ENCODE peak calls at places on chromosome 21, in nine cellular contexts. One of them, this sample, is unnamed.

GRCh38 chr21:28639742-28640141 is 352.9 kb downstream of the LTN1 start:
- DNase-seq in skeletal muscle cell: peak; percentile 45
- DNase-seq in amniotic stem cell: no peak
- DNase-seq in endodermal cell: no peak
- DNase-seq in RWPE1: no peak
- DNase-seq in NAMALWA: no peak
- DNase-seq in hypothalamus: no peak
- DNase-seq in CD8-positive, alpha-beta memory T cell: no peak
- DNase-seq in dorsolateral prefrontal cortex: no peak
- DNase-seq in this sample: no peak

GRCh38 chr21:17491716-17492414 is 21.0 kb upstream of the CXADR start:
- DNase-seq in skeletal muscle cell: peak; percentile 98
- DNase-seq in amniotic stem cell: peak; percentile 81
- DNase-seq in endodermal cell: no peak
- DNase-seq in RWPE1: peak; percentile 76
- DNase-seq in NAMALWA: no peak
- DNase-seq in hypothalamus: no peak
- DNase-seq in CD8-positive, alpha-beta memory T cell: no peak
- DNase-seq in dorsolateral prefrontal cortex: no peak
- DNase-seq in this sample: no peak

GRCh38 chr21:46111857-46112730 is 14.2 kb downstream of the COL6A2 start:
- DNase-seq in skeletal muscle cell: no peak
- DNase-seq in amniotic stem cell: no peak
- DNase-seq in endodermal cell: no peak
- DNase-seq in RWPE1: no peak
- DNase-seq in NAMALWA: no peak
- DNase-seq in hypothalamus: no peak
- DNase-seq in CD8-positive, alpha-beta memory T cell: no peak
- DNase-seq in dorsolateral prefrontal cortex: no peak
- DNase-seq in this sample: peak; percentile 1

GRCh38 chr21:34054259-34054658 is 19.1 kb upstream of the MRPS6 start:
- DNase-seq in skeletal muscle cell: no peak
- DNase-seq in amniotic stem cell: no peak
- DNase-seq in endodermal cell: no peak
- DNase-seq in RWPE1: no peak
- DNase-seq in NAMALWA: no peak
- DNase-seq in hypothalamus: no peak
- DNase-seq in CD8-positive, alpha-beta memory T cell: no peak
- DNase-seq in dorsolateral prefrontal cortex: no peak
- DNase-seq in this sample: no peak

GRCh38 chr21:33112151-33112550 is 42.2 kb downstream of the OLIG1 start:
- DNase-seq in skeletal muscle cell: no peak
- DNase-seq in amniotic stem cell: no peak
- DNase-seq in endodermal cell: no peak
- DNase-seq in RWPE1: no peak
- DNase-seq in NAMALWA: no peak
- DNase-seq in hypothalamus: no peak
- DNase-seq in CD8-positive, alpha-beta memory T cell: no peak
- DNase-seq in dorsolateral prefrontal cortex: no peak
- DNase-seq in this sample: no peak

GRCh38 chr21:43287974-43288755 is 119.4 kb downstream of the CRYAA start:
- DNase-seq in skeletal muscle cell: no peak
- DNase-seq in amniotic stem cell: no peak
- DNase-seq in endodermal cell: no peak
- DNase-seq in RWPE1: no peak
- DNase-seq in NAMALWA: peak; percentile 28
- DNase-seq in hypothalamus: no peak
- DNase-seq in CD8-positive, alpha-beta memory T cell: no peak
- DNase-seq in dorsolateral prefrontal cortex: no peak
- DNase-seq in this sample: peak; percentile 47

GRCh38 chr21:44958471-44959191 is 18.8 kb downstream of the SLX9 start:
- DNase-seq in skeletal muscle cell: no peak
- DNase-seq in amniotic stem cell: no peak
- DNase-seq in endodermal cell: no peak
- DNase-seq in RWPE1: no peak
- DNase-seq in NAMALWA: no peak
- DNase-seq in hypothalamus: no peak
- DNase-seq in CD8-positive, alpha-beta memory T cell: no peak
- DNase-seq in dorsolateral prefrontal cortex: no peak
- DNase-seq in this sample: peak; percentile 47

GRCh38 chr21:44313451-44313850 is 13.6 kb downstream of the PFKL start:
- DNase-seq in skeletal muscle cell: no peak
- DNase-seq in amniotic stem cell: no peak
- DNase-seq in endodermal cell: no peak
- DNase-seq in RWPE1: no peak
- DNase-seq in NAMALWA: no peak
- DNase-seq in hypothalamus: no peak
- DNase-seq in CD8-positive, alpha-beta memory T cell: no peak
- DNase-seq in dorsolateral prefrontal cortex: no peak
- DNase-seq in this sample: no peak

GRCh38 chr21:42401164-42401563 is 2.5 kb upstream of the UBASH3A start:
- DNase-seq in skeletal muscle cell: no peak
- DNase-seq in amniotic stem cell: no peak
- DNase-seq in endodermal cell: no peak
- DNase-seq in RWPE1: no peak
- DNase-seq in NAMALWA: no peak
- DNase-seq in hypothalamus: no peak
- DNase-seq in CD8-positive, alpha-beta memory T cell: no peak
- DNase-seq in dorsolateral prefrontal cortex: no peak
- DNase-seq in this sample: no peak

GRCh38 chr21:31298618-31299269 is 45.3 kb downstream of the TIAM1 start:
- DNase-seq in skeletal muscle cell: no peak
- DNase-seq in amniotic stem cell: no peak
- DNase-seq in endodermal cell: no peak
- DNase-seq in RWPE1: no peak
- DNase-seq in NAMALWA: no peak
- DNase-seq in hypothalamus: no peak
- DNase-seq in CD8-positive, alpha-beta memory T cell: no peak
- DNase-seq in dorsolateral prefrontal cortex: no peak
- DNase-seq in this sample: no peak

GRCh38 chr21:35139382-35139715 is 90.2 kb upstream of the RUNX1 start:
- DNase-seq in skeletal muscle cell: no peak
- DNase-seq in amniotic stem cell: no peak
- DNase-seq in endodermal cell: no peak
- DNase-seq in RWPE1: no peak
- DNase-seq in NAMALWA: peak; percentile 6
- DNase-seq in hypothalamus: no peak
- DNase-seq in CD8-positive, alpha-beta memory T cell: no peak
- DNase-seq in dorsolateral prefrontal cortex: no peak
- DNase-seq in this sample: no peak

GRCh38 chr21:32468567-32469175 is 56.2 kb downstream of the EVA1C start:
- DNase-seq in skeletal muscle cell: no peak
- DNase-seq in amniotic stem cell: no peak
- DNase-seq in endodermal cell: no peak
- DNase-seq in RWPE1: no peak
- DNase-seq in NAMALWA: no peak
- DNase-seq in hypothalamus: no peak
- DNase-seq in CD8-positive, alpha-beta memory T cell: no peak
- DNase-seq in dorsolateral prefrontal cortex: no peak
- DNase-seq in this sample: no peak

GRCh38 chr21:32515869-32516268 is 69.5 kb downstream of the TCP10L start:
- DNase-seq in skeletal muscle cell: no peak
- DNase-seq in amniotic stem cell: no peak
- DNase-seq in endodermal cell: no peak
- DNase-seq in RWPE1: no peak
- DNase-seq in NAMALWA: no peak
- DNase-seq in hypothalamus: no peak
- DNase-seq in CD8-positive, alpha-beta memory T cell: no peak
- DNase-seq in dorsolateral prefrontal cortex: no peak
- DNase-seq in this sample: no peak

GRCh38 chr21:33816148-33816547 is 99.5 kb downstream of the ATP5PO start:
- DNase-seq in skeletal muscle cell: no peak
- DNase-seq in amniotic stem cell: no peak
- DNase-seq in endodermal cell: no peak
- DNase-seq in RWPE1: no peak
- DNase-seq in NAMALWA: no peak
- DNase-seq in hypothalamus: no peak
- DNase-seq in CD8-positive, alpha-beta memory T cell: no peak
- DNase-seq in dorsolateral prefrontal cortex: no peak
- DNase-seq in this sample: no peak

GRCh38 chr21:46110499-46111192 is 12.7 kb downstream of the COL6A2 start:
- DNase-seq in skeletal muscle cell: no peak
- DNase-seq in amniotic stem cell: no peak
- DNase-seq in endodermal cell: peak; percentile 46
- DNase-seq in RWPE1: no peak
- DNase-seq in NAMALWA: no peak
- DNase-seq in hypothalamus: no peak
- DNase-seq in CD8-positive, alpha-beta memory T cell: no peak
- DNase-seq in dorsolateral prefrontal cortex: no peak
- DNase-seq in this sample: peak; percentile 4

GRCh38 chr21:35323947-35324346 is 274.8 kb upstream of the RUNX1 start:
- DNase-seq in skeletal muscle cell: no peak
- DNase-seq in amniotic stem cell: no peak
- DNase-seq in endodermal cell: no peak
- DNase-seq in RWPE1: no peak
- DNase-seq in NAMALWA: no peak
- DNase-seq in hypothalamus: no peak
- DNase-seq in CD8-positive, alpha-beta memory T cell: no peak
- DNase-seq in dorsolateral prefrontal cortex: no peak
- DNase-seq in this sample: peak; percentile 29

GRCh38 chr21:33936221-33937038 is 20.8 kb upstream of the ATP5PO start:
- DNase-seq in skeletal muscle cell: no peak
- DNase-seq in amniotic stem cell: no peak
- DNase-seq in endodermal cell: peak; percentile 75
- DNase-seq in RWPE1: no peak
- DNase-seq in NAMALWA: no peak
- DNase-seq in hypothalamus: no peak
- DNase-seq in CD8-positive, alpha-beta memory T cell: peak; percentile 84
- DNase-seq in dorsolateral prefrontal cortex: no peak
- DNase-seq in this sample: no peak

GRCh38 chr21:41662761-41663160 is 104.1 kb downstream of the RIPK4 start:
- DNase-seq in skeletal muscle cell: no peak
- DNase-seq in amniotic stem cell: no peak
- DNase-seq in endodermal cell: no peak
- DNase-seq in RWPE1: no peak
- DNase-seq in NAMALWA: no peak
- DNase-seq in hypothalamus: no peak
- DNase-seq in CD8-positive, alpha-beta memory T cell: no peak
- DNase-seq in dorsolateral prefrontal cortex: no peak
- DNase-seq in this sample: no peak